ENCODE peak calls at places on chromosomes 4 and X, in nine cellular contexts. One of them, this sample, is unnamed.
A peak's percentile ranks its signal among the peaks of the same experiment; 100 is the strongest.

GRCh38 chr4:6991771-6992557 is 51.2 kb upstream of the TADA2B start:
- DNase-seq in keratinocyte: peak; percentile 61
- DNase-seq in fibroblast of the aortic adventitia: peak; percentile 93
- DNase-seq in WTC11: no peak
- DNase-seq in GM12864: no peak
- DNase-seq in A549: no peak
- DNase-seq in GM12865: no peak
- DNase-seq in AG04450: peak; percentile 78
- DNase-seq in heart right ventricle: no peak
- DNase-seq in this sample: no peak

GRCh38 chr4:127203561-127204260 is 429.0 kb upstream of the INTU start:
- DNase-seq in AG04450: peak; percentile 29
- DNase-seq in fibroblast of the aortic adventitia: peak; percentile 22
- DNase-seq in WTC11: no peak
- DNase-seq in heart right ventricle: no peak
- DNase-seq in A549: no peak
- DNase-seq in keratinocyte: no peak
- DNase-seq in GM12864: no peak
- DNase-seq in GM12865: no peak
- DNase-seq in this sample: no peak

GRCh38 chrX:17592117-17592516 is 145.2 kb upstream of the SCML1 start:
- DNase-seq in GM12865: no peak
- DNase-seq in A549: no peak
- DNase-seq in AG04450: no peak
- DNase-seq in fibroblast of the aortic adventitia: no peak
- DNase-seq in keratinocyte: no peak
- DNase-seq in WTC11: no peak
- DNase-seq in heart right ventricle: no peak
- DNase-seq in GM12864: no peak
- DNase-seq in this sample: no peak

GRCh38 chrX:66142351-66142750 is 21.7 kb upstream of the HEPH start:
- DNase-seq in keratinocyte: no peak
- DNase-seq in heart right ventricle: no peak
- DNase-seq in WTC11: no peak
- DNase-seq in AG04450: no peak
- DNase-seq in A549: no peak
- DNase-seq in fibroblast of the aortic adventitia: no peak
- DNase-seq in GM12865: no peak
- DNase-seq in GM12864: no peak
- DNase-seq in this sample: no peak

GRCh38 chr4:168893807-168894206 is 116.2 kb downstream of the CBR4 start:
- DNase-seq in fibroblast of the aortic adventitia: no peak
- DNase-seq in GM12864: no peak
- DNase-seq in AG04450: no peak
- DNase-seq in WTC11: no peak
- DNase-seq in GM12865: no peak
- DNase-seq in keratinocyte: no peak
- DNase-seq in A549: no peak
- DNase-seq in heart right ventricle: no peak
- DNase-seq in this sample: no peak

GRCh38 chr4:114180481-114180880 is 201.0 kb upstream of the ARSJ start:
- DNase-seq in WTC11: peak; percentile 70
- DNase-seq in GM12864: peak; percentile 5
- DNase-seq in AG04450: peak; percentile 75
- DNase-seq in keratinocyte: no peak
- DNase-seq in heart right ventricle: peak; percentile 17
- DNase-seq in A549: peak; percentile 7
- DNase-seq in fibroblast of the aortic adventitia: peak; percentile 78
- DNase-seq in GM12865: peak; percentile 46
- DNase-seq in this sample: no peak

GRCh38 chr4:16045687-16046086 is 38.1 kb downstream of the PROM1 start:
- DNase-seq in AG04450: no peak
- DNase-seq in GM12865: no peak
- DNase-seq in fibroblast of the aortic adventitia: no peak
- DNase-seq in A549: no peak
- DNase-seq in heart right ventricle: no peak
- DNase-seq in keratinocyte: no peak
- DNase-seq in WTC11: no peak
- DNase-seq in GM12864: no peak
- DNase-seq in this sample: no peak

GRCh38 chr4:75345436-75345835 is 168.8 kb downstream of the RCHY1 start:
- DNase-seq in heart right ventricle: no peak
- DNase-seq in keratinocyte: no peak
- DNase-seq in fibroblast of the aortic adventitia: peak; percentile 80
- DNase-seq in WTC11: no peak
- DNase-seq in AG04450: peak; percentile 23
- DNase-seq in A549: no peak
- DNase-seq in GM12865: no peak
- DNase-seq in GM12864: no peak
- DNase-seq in this sample: no peak

GRCh38 chr4:80202784-80203553 is 5.7 kb downstream of the PRDM8 start:
- DNase-seq in heart right ventricle: peak; percentile 41
- DNase-seq in keratinocyte: no peak
- DNase-seq in AG04450: no peak
- DNase-seq in fibroblast of the aortic adventitia: no peak
- DNase-seq in A549: no peak
- DNase-seq in GM12865: peak; percentile 56
- DNase-seq in GM12864: no peak
- DNase-seq in WTC11: peak; percentile 42
- DNase-seq in this sample: peak; percentile 66

GRCh38 chr4:162931257-162931648 is 235.4 kb downstream of the NAF1 start:
- DNase-seq in AG04450: no peak
- DNase-seq in GM12865: no peak
- DNase-seq in fibroblast of the aortic adventitia: no peak
- DNase-seq in keratinocyte: no peak
- DNase-seq in A549: no peak
- DNase-seq in heart right ventricle: no peak
- DNase-seq in GM12864: no peak
- DNase-seq in WTC11: no peak
- DNase-seq in this sample: no peak

GRCh38 chr4:147950840-147951239 is 219.0 kb downstream of the ARHGAP10 start:
- DNase-seq in heart right ventricle: no peak
- DNase-seq in GM12865: no peak
- DNase-seq in AG04450: no peak
- DNase-seq in keratinocyte: no peak
- DNase-seq in GM12864: no peak
- DNase-seq in fibroblast of the aortic adventitia: no peak
- DNase-seq in A549: no peak
- DNase-seq in WTC11: no peak
- DNase-seq in this sample: no peak

GRCh38 chr4:610411-611261 is 14.7 kb upstream of the PDE6B start:
- DNase-seq in A549: peak; percentile 6
- DNase-seq in WTC11: no peak
- DNase-seq in keratinocyte: peak; percentile 33
- DNase-seq in fibroblast of the aortic adventitia: peak; percentile 46
- DNase-seq in AG04450: peak; percentile 10
- DNase-seq in GM12865: no peak
- DNase-seq in heart right ventricle: no peak
- DNase-seq in GM12864: no peak
- DNase-seq in this sample: no peak

GRCh38 chr4:101169044-101170014 is 178.0 kb downstream of the PPP3CA start:
- DNase-seq in GM12864: peak; percentile 49
- DNase-seq in AG04450: no peak
- DNase-seq in heart right ventricle: no peak
- DNase-seq in keratinocyte: no peak
- DNase-seq in WTC11: peak; percentile 70
- DNase-seq in A549: no peak
- DNase-seq in fibroblast of the aortic adventitia: peak; percentile 63
- DNase-seq in GM12865: peak; percentile 83
- DNase-seq in this sample: peak; percentile 19

GRCh38 chr4:57148831-57149230 is 38.6 kb upstream of the IGFBP7 start:
- DNase-seq in keratinocyte: no peak
- DNase-seq in GM12865: no peak
- DNase-seq in A549: no peak
- DNase-seq in fibroblast of the aortic adventitia: peak; percentile 42
- DNase-seq in AG04450: no peak
- DNase-seq in WTC11: no peak
- DNase-seq in GM12864: no peak
- DNase-seq in heart right ventricle: no peak
- DNase-seq in this sample: no peak

GRCh38 chrX:85213792-85214530 is 29.6 kb downstream of the SATL1 start:
- DNase-seq in A549: no peak
- DNase-seq in fibroblast of the aortic adventitia: no peak
- DNase-seq in WTC11: no peak
- DNase-seq in GM12865: no peak
- DNase-seq in keratinocyte: no peak
- DNase-seq in GM12864: no peak
- DNase-seq in AG04450: no peak
- DNase-seq in heart right ventricle: no peak
- DNase-seq in this sample: no peak

GRCh38 chrX:54758114-54759055 is 39.7 kb downstream of the ITIH6 start:
- DNase-seq in A549: no peak
- DNase-seq in heart right ventricle: no peak
- DNase-seq in AG04450: no peak
- DNase-seq in GM12864: no peak
- DNase-seq in GM12865: no peak
- DNase-seq in WTC11: no peak
- DNase-seq in keratinocyte: no peak
- DNase-seq in fibroblast of the aortic adventitia: no peak
- DNase-seq in this sample: no peak

GRCh38 chr4:81352476-81352875 is 119.2 kb downstream of the RASGEF1B start:
- DNase-seq in WTC11: no peak
- DNase-seq in heart right ventricle: no peak
- DNase-seq in fibroblast of the aortic adventitia: peak; percentile 57
- DNase-seq in GM12864: no peak
- DNase-seq in AG04450: peak; percentile 41
- DNase-seq in A549: no peak
- DNase-seq in GM12865: no peak
- DNase-seq in keratinocyte: no peak
- DNase-seq in this sample: no peak

GRCh38 chr4:1496116-1496642 is 89.9 kb upstream of the NKX1-1 start:
- DNase-seq in WTC11: peak; percentile 6
- DNase-seq in fibroblast of the aortic adventitia: no peak
- DNase-seq in A549: no peak
- DNase-seq in AG04450: no peak
- DNase-seq in GM12864: no peak
- DNase-seq in GM12865: no peak
- DNase-seq in keratinocyte: no peak
- DNase-seq in heart right ventricle: no peak
- DNase-seq in this sample: no peak

GRCh38 chr4:56757270-56757746 is 64.2 kb downstream of the SPINK2 start:
- DNase-seq in fibroblast of the aortic adventitia: peak; percentile 43
- DNase-seq in A549: peak; percentile 25
- DNase-seq in WTC11: peak; percentile 23
- DNase-seq in keratinocyte: no peak
- DNase-seq in GM12865: no peak
- DNase-seq in AG04450: no peak
- DNase-seq in GM12864: no peak
- DNase-seq in heart right ventricle: no peak
- DNase-seq in this sample: peak; percentile 26

GRCh38 chrX:121635141-121635540 is 587.7 kb downstream of the GLUD2 start:
- DNase-seq in WTC11: no peak
- DNase-seq in GM12864: no peak
- DNase-seq in GM12865: no peak
- DNase-seq in heart right ventricle: no peak
- DNase-seq in AG04450: no peak
- DNase-seq in fibroblast of the aortic adventitia: peak; percentile 6
- DNase-seq in A549: no peak
- DNase-seq in keratinocyte: no peak
- DNase-seq in this sample: no peak

GRCh38 chr4:38166082-38166481 is 205.9 kb downstream of the PTTG2 start:
- DNase-seq in keratinocyte: no peak
- DNase-seq in A549: no peak
- DNase-seq in WTC11: no peak
- DNase-seq in heart right ventricle: no peak
- DNase-seq in GM12865: no peak
- DNase-seq in fibroblast of the aortic adventitia: no peak
- DNase-seq in GM12864: no peak
- DNase-seq in AG04450: no peak
- DNase-seq in this sample: no peak

GRCh38 chr4:138678985-138679746 is 336.4 kb upstream of the NOCT start:
- DNase-seq in heart right ventricle: no peak
- DNase-seq in AG04450: no peak
- DNase-seq in GM12865: no peak
- DNase-seq in WTC11: no peak
- DNase-seq in A549: no peak
- DNase-seq in fibroblast of the aortic adventitia: no peak
- DNase-seq in keratinocyte: no peak
- DNase-seq in GM12864: no peak
- DNase-seq in this sample: no peak

GRCh38 chrX:124098089-124098488 is 136.6 kb downstream of the STAG2 start:
- DNase-seq in WTC11: no peak
- DNase-seq in fibroblast of the aortic adventitia: peak; percentile 52
- DNase-seq in GM12864: no peak
- DNase-seq in AG04450: peak; percentile 4
- DNase-seq in keratinocyte: no peak
- DNase-seq in A549: no peak
- DNase-seq in heart right ventricle: no peak
- DNase-seq in GM12865: peak; percentile 21
- DNase-seq in this sample: no peak

GRCh38 chr4:5027366-5027765 is 8.1 kb upstream of the CYTL1 start:
- DNase-seq in keratinocyte: no peak
- DNase-seq in AG04450: no peak
- DNase-seq in fibroblast of the aortic adventitia: no peak
- DNase-seq in GM12865: no peak
- DNase-seq in heart right ventricle: no peak
- DNase-seq in WTC11: no peak
- DNase-seq in GM12864: no peak
- DNase-seq in A549: no peak
- DNase-seq in this sample: no peak
- TF ChIP-seq CTCF in keratinocyte: no peak
- TF ChIP-seq CTCF in AG04450: no peak
- TF ChIP-seq CTCF in fibroblast of the aortic adventitia: no peak
- TF ChIP-seq CTCF in GM12865: no peak
- TF ChIP-seq CTCF in heart right ventricle: no peak
- TF ChIP-seq CTCF in WTC11: no peak
- TF ChIP-seq CTCF in GM12864: no peak
- TF ChIP-seq CTCF in A549: no peak
- TF ChIP-seq CTCF in this sample: no peak

GRCh38 chr4:74042681-74043080 is 4.2 kb upstream of the CXCL3 start:
- DNase-seq in fibroblast of the aortic adventitia: no peak
- DNase-seq in AG04450: no peak
- DNase-seq in heart right ventricle: no peak
- DNase-seq in WTC11: no peak
- DNase-seq in GM12865: no peak
- DNase-seq in keratinocyte: no peak
- DNase-seq in A549: no peak
- DNase-seq in GM12864: no peak
- DNase-seq in this sample: no peak
- TF ChIP-seq CTCF in fibroblast of the aortic adventitia: no peak
- TF ChIP-seq CTCF in AG04450: no peak
- TF ChIP-seq CTCF in heart right ventricle: no peak
- TF ChIP-seq CTCF in WTC11: no peak
- TF ChIP-seq CTCF in GM12865: no peak
- TF ChIP-seq CTCF in keratinocyte: no peak
- TF ChIP-seq CTCF in A549: no peak
- TF ChIP-seq CTCF in GM12864: no peak
- TF ChIP-seq CTCF in this sample: no peak

GRCh38 chrX:38260231-38260630 is 39.6 kb upstream of the SRPX start:
- DNase-seq in WTC11: peak; percentile 31
- DNase-seq in AG04450: no peak
- DNase-seq in A549: peak; percentile 43
- DNase-seq in GM12864: no peak
- DNase-seq in GM12865: peak; percentile 25
- DNase-seq in heart right ventricle: no peak
- DNase-seq in keratinocyte: no peak
- DNase-seq in fibroblast of the aortic adventitia: no peak
- DNase-seq in this sample: peak; percentile 49
- TF ChIP-seq CTCF in WTC11: no peak
- TF ChIP-seq CTCF in AG04450: peak; percentile 45
- TF ChIP-seq CTCF in A549: peak; percentile 47
- TF ChIP-seq CTCF in GM12864: peak; percentile 63
- TF ChIP-seq CTCF in GM12865: peak; percentile 45
- TF ChIP-seq CTCF in heart right ventricle: no peak
- TF ChIP-seq CTCF in keratinocyte: peak; percentile 53
- TF ChIP-seq CTCF in fibroblast of the aortic adventitia: peak; percentile 30
- TF ChIP-seq CTCF in this sample: peak; percentile 56

GRCh38 chrX:19334945-19335626 is 8.6 kb upstream of the PDHA1 start:
- DNase-seq in AG04450: no peak
- DNase-seq in A549: peak; percentile 39
- DNase-seq in GM12864: peak; percentile 55
- DNase-seq in GM12865: peak; percentile 81
- DNase-seq in fibroblast of the aortic adventitia: no peak
- DNase-seq in WTC11: peak; percentile 24
- DNase-seq in keratinocyte: no peak
- DNase-seq in heart right ventricle: no peak
- DNase-seq in this sample: peak; percentile 46
- TF ChIP-seq CTCF in AG04450: peak; percentile 15
- TF ChIP-seq CTCF in A549: peak; percentile 80
- TF ChIP-seq CTCF in GM12864: peak; percentile 67
- TF ChIP-seq CTCF in GM12865: peak; percentile 58
- TF ChIP-seq CTCF in fibroblast of the aortic adventitia: peak; percentile 11
- TF ChIP-seq CTCF in WTC11: peak; percentile 69
- TF ChIP-seq CTCF in keratinocyte: peak; percentile 31
- TF ChIP-seq CTCF in heart right ventricle: no peak
- TF ChIP-seq CTCF in this sample: peak; percentile 53